ENCODE peak calls at places on chromosomes 13 and 19, in eight cellular contexts. R is AML-193, A is EH, T is Calu3, K is NCI-H69, Y is left colon, F is non-pigmented ciliary epithelial cell, V is activated T-helper 1 cell treated with Interleukin-2 at 50 U/mL for 16 hours. X is an unnamed sample.

GRCh38 chr13:80084086-80084676 is 256.7 kb downstream of the SPRY2 start:
- DNase-seq in R (no peak), A (peak), T (no peak), K (no peak), Y (no peak), F (peak), V (no peak), X (no peak)

GRCh38 chr19:39671739-39672363 is 16.1 kb downstream of the LGALS16 start:
- DNase-seq in R (peak), A (peak), T (peak), K (peak), Y (no peak), F (no peak), V (no peak), X (no peak)

GRCh38 chr13:40271511-40271910 is 394.9 kb downstream of the FOXO1 start:
- DNase-seq in R (no peak), A (no peak), T (no peak), K (no peak), Y (peak), F (no peak), V (no peak), X (no peak)

GRCh38 chr19:34124828-34125227 is 47.5 kb upstream of the LSM14A start:
- DNase-seq in R (no peak), A (no peak), T (no peak), K (no peak), Y (no peak), F (no peak), V (no peak), X (no peak)

GRCh38 chr19:31810536-31811109 is 461.4 kb upstream of the TSHZ3 start:
- DNase-seq in R (no peak), A (no peak), T (no peak), K (no peak), Y (no peak), F (no peak), V (no peak), X (no peak)

GRCh38 chr19:14435320-14436050 is 2.4 kb downstream of the PKN1 start:
- DNase-seq in R (no peak), A (no peak), T (no peak), K (no peak), Y (no peak), F (no peak), V (no peak), X (no peak)

GRCh38 chr19:425056-425455 is 16.1 kb upstream of the C2CD4C start:
- DNase-seq in R (no peak), A (no peak), T (no peak), K (no peak), Y (no peak), F (no peak), V (no peak), X (no peak)

GRCh38 chr13:34179481-34179880 is 361.5 kb downstream of the RFC3 start:
- DNase-seq in R (no peak), A (peak), T (no peak), K (no peak), Y (no peak), F (peak), V (no peak), X (no peak)

GRCh38 chr13:97403893-97404683 is 29.9 kb upstream of the RAP2A start:
- DNase-seq in R (no peak), A (peak), T (no peak), K (no peak), Y (no peak), F (no peak), V (no peak), X (no peak)

GRCh38 chr19:18774107-18774506 is 17.0 kb downstream of the COMP start:
- DNase-seq in R (no peak), A (no peak), T (no peak), K (no peak), Y (no peak), F (no peak), V (no peak), X (no peak)

GRCh38 chr19:58555920-58556632 is 1.2 kb upstream of the CHMP2A start:
- DNase-seq in R (no peak), A (no peak), T (no peak), K (no peak), Y (no peak), F (no peak), V (no peak), X (no peak)

GRCh38 chr13:32453981-32454380 is 26.1 kb upstream of the N4BP2L1 start:
- DNase-seq in R (no peak), A (peak), T (no peak), K (no peak), Y (no peak), F (no peak), V (no peak), X (no peak)

GRCh38 chr13:27988520-27988919 is at the start of gene URAD:
- DNase-seq in R (no peak), A (no peak), T (no peak), K (no peak), Y (no peak), F (no peak), V (no peak), X (peak)

GRCh38 chr19:5996102-5996501 is 18.2 kb upstream of the RANBP3 start:
- DNase-seq in R (no peak), A (no peak), T (no peak), K (no peak), Y (no peak), F (no peak), V (no peak), X (no peak)

GRCh38 chr19:11265785-11266236 is 3.5 kb upstream of the DOCK6 start:
- DNase-seq in R (no peak), A (no peak), T (peak), K (peak), Y (peak), F (no peak), V (no peak), X (peak)

GRCh38 chr19:35122687-35123551 is 7.3 kb downstream of the FXYD3 start:
- DNase-seq in R (no peak), A (no peak), T (no peak), K (peak), Y (no peak), F (no peak), V (no peak), X (no peak)

GRCh38 chr19:41708481-41708880 is at the start of gene CEACAM5:
- DNase-seq in R (no peak), A (no peak), T (no peak), K (peak), Y (peak), F (no peak), V (no peak), X (no peak)

GRCh38 chr13:94646904-94647303 is 45.2 kb downstream of the GPR180 start:
- DNase-seq in R (no peak), A (no peak), T (no peak), K (peak), Y (no peak), F (no peak), V (no peak), X (no peak)

GRCh38 chr13:40452741-40453665 is 213.4 kb downstream of the FOXO1 start:
- DNase-seq in R (no peak), A (peak), T (peak), K (peak), Y (no peak), F (peak), V (no peak), X (peak)

GRCh38 chr19:23410155-23410554 is 14.9 kb upstream of the ZNF91 start:
- DNase-seq in R (no peak), A (no peak), T (no peak), K (no peak), Y (peak), F (no peak), V (no peak), X (no peak)

GRCh38 chr19:46225558-46226004 is 4.0 kb upstream of the IGFL1 start:
- DNase-seq in R (no peak), A (peak), T (no peak), K (no peak), Y (no peak), F (no peak), V (no peak), X (no peak)

GRCh38 chr19:31018951-31019350 is 330.3 kb downstream of the TSHZ3 start:
- DNase-seq in R (no peak), A (no peak), T (no peak), K (no peak), Y (no peak), F (no peak), V (no peak), X (no peak)

GRCh38 chr19:39825531-39826076 is 8.4 kb downstream of the DYRK1B start:
- DNase-seq in R (no peak), A (no peak), T (no peak), K (no peak), Y (no peak), F (no peak), V (no peak), X (no peak)

GRCh38 chr13:23710366-23710765 is 140.2 kb downstream of the TNFRSF19 start:
- DNase-seq in R (no peak), A (no peak), T (no peak), K (no peak), Y (no peak), F (no peak), V (no peak), X (no peak)

GRCh38 chr19:5128932-5129389 is 160.0 kb downstream of the KDM4B start:
- DNase-seq in R (no peak), A (no peak), T (no peak), K (no peak), Y (no peak), F (no peak), V (no peak), X (no peak)

GRCh38 chr19:41027273-41027967 is 36.3 kb downstream of the CYP2B6 start:
- DNase-seq in R (no peak), A (no peak), T (no peak), K (no peak), Y (no peak), F (no peak), V (no peak), X (peak)

GRCh38 chr19:39246951-39247669 is 1.5 kb downstream of the IFNL4 start:
- DNase-seq in R (no peak), A (peak), T (no peak), K (peak), Y (no peak), F (no peak), V (no peak), X (no peak)

GRCh38 chr19:535017-535835 is 3.7 kb downstream of the CDC34 start:
- DNase-seq in R (no peak), A (no peak), T (peak), K (no peak), Y (no peak), F (no peak), V (no peak), X (no peak)

GRCh38 chr19:47272448-47273312 is 2.0 kb upstream of the INAFM1 start:
- DNase-seq in R (no peak), A (no peak), T (no peak), K (no peak), Y (peak), F (peak), V (no peak), X (peak)

GRCh38 chr13:29934531-29935308 is 84.3 kb upstream of the UBL3 start:
- DNase-seq in R (no peak), A (no peak), T (no peak), K (peak), Y (no peak), F (no peak), V (no peak), X (no peak)

GRCh38 chr13:79447741-79448140 is 33.2 kb upstream of the NDFIP2 start:
- DNase-seq in R (no peak), A (no peak), T (no peak), K (no peak), Y (no peak), F (no peak), V (no peak), X (no peak)

GRCh38 chr19:31314849-31315620 is 34.2 kb downstream of the TSHZ3 start:
- DNase-seq in R (no peak), A (peak), T (no peak), K (no peak), Y (no peak), F (no peak), V (no peak), X (no peak)

GRCh38 chr13:57629821-57630235 is 1.7 kb upstream of the PCDH17 start:
- DNase-seq in R (no peak), A (peak), T (no peak), K (peak), Y (no peak), F (no peak), V (no peak), X (peak)

GRCh38 chr13:22040810-22041364 is 370.0 kb downstream of the FGF9 start:
- DNase-seq in R (no peak), A (no peak), T (no peak), K (no peak), Y (no peak), F (no peak), V (no peak), X (no peak)

GRCh38 chr13:31755803-31756212 is 16.5 kb downstream of the RXFP2 start:
- DNase-seq in R (no peak), A (peak), T (no peak), K (no peak), Y (no peak), F (no peak), V (no peak), X (no peak)

GRCh38 chr19:35509861-35510625 is 3.4 kb downstream of the DMKN start:
- DNase-seq in R (peak), A (peak), T (peak), K (peak), Y (peak), F (no peak), V (peak), X (peak)

GRCh38 chr19:16590876-16591802 is 18.9 kb upstream of the SLC35E1 start:
- DNase-seq in R (no peak), A (no peak), T (no peak), K (no peak), Y (no peak), F (no peak), V (no peak), X (no peak)

GRCh38 chr19:43784251-43784980 is 3.6 kb upstream of the KCNN4 start:
- DNase-seq in R (peak), A (peak), T (peak), K (peak), Y (peak), F (peak), V (peak), X (no peak)

GRCh38 chr13:110377178-110378175 is 70.4 kb downstream of the COL4A2 start:
- DNase-seq in R (no peak), A (no peak), T (no peak), K (no peak), Y (no peak), F (no peak), V (no peak), X (no peak)

GRCh38 chr19:31073485-31074221 is 275.6 kb downstream of the TSHZ3 start:
- DNase-seq in R (no peak), A (no peak), T (no peak), K (no peak), Y (no peak), F (no peak), V (no peak), X (no peak)

X was measured in lower leg skin.